ENCODE peak calls at places on chromosomes 13 and 19, in nine cellular contexts. V is ovary, Y is A549, J is heart left ventricle, G is esophagus squamous epithelium, W is Peyer's patch, L is body of pancreas, K is IMR-90, C is adrenal gland. S is an unnamed sample.

GRCh38 chr19:5436101-5436947 is 18.9 kb upstream of the ZNRF4 start:
- DNase-seq in W (no peak), V (no peak), K (peak), Y (peak), C (peak), L (no peak), G (no peak), J (peak), S (no peak)

GRCh38 chr13:31793246-31793645 is 53.9 kb downstream of the RXFP2 start:
- DNase-seq in V (no peak), L (no peak), C (no peak), Y (no peak), K (peak), W (no peak), J (no peak), G (no peak), S (no peak)

GRCh38 chr13:48493851-48494250 is 39.0 kb downstream of the RCBTB2 start:
- DNase-seq in L (no peak), J (no peak), V (no peak), C (no peak), Y (no peak), W (no peak), G (no peak), K (peak), S (no peak)

GRCh38 chr19:5952193-5953033 is 25.5 kb downstream of the RANBP3 start:
- DNase-seq in G (no peak), L (no peak), K (no peak), V (no peak), C (no peak), J (no peak), W (no peak), Y (no peak), S (no peak)

GRCh38 chr19:55638864-55639359 is 1.9 kb upstream of the ZNF580 start:
- DNase-seq in Y (peak), J (peak), L (no peak), V (peak), C (peak), K (peak), G (no peak), W (peak), S (no peak)

GRCh38 chr13:62119739-62120700 is 704.4 kb upstream of the PCDH20 start:
- DNase-seq in Y (peak), L (no peak), K (peak), W (no peak), G (no peak), C (no peak), V (no peak), J (no peak), S (no peak)

GRCh38 chr13:95253033-95253432 is 48.2 kb downstream of the ABCC4 start:
- DNase-seq in C (no peak), W (no peak), G (no peak), K (no peak), L (no peak), V (no peak), J (no peak), Y (no peak), S (no peak)

GRCh38 chr19:55256562-55257460 is 2.0 kb downstream of the PPP6R1 start:
- DNase-seq in V (no peak), K (no peak), W (no peak), G (no peak), J (no peak), Y (no peak), C (peak), L (no peak), S (no peak)

GRCh38 chr19:19661675-19662251 is 1.7 kb downstream of the ATP13A1 start:
- DNase-seq in V (no peak), G (no peak), W (no peak), C (no peak), L (no peak), Y (no peak), K (no peak), J (no peak), S (no peak)

GRCh38 chr19:45515081-45515624 is 7.9 kb downstream of the VASP start:
- DNase-seq in G (no peak), L (no peak), K (no peak), W (peak), C (no peak), J (peak), V (no peak), Y (no peak), S (peak)

GRCh38 chr13:66375756-66376155 is 854.4 kb downstream of the PCDH9 start:
- DNase-seq in L (no peak), V (no peak), C (no peak), Y (no peak), J (no peak), K (peak), W (no peak), G (no peak), S (no peak)

GRCh38 chr13:87999141-87999765 is 328.1 kb downstream of the SLITRK5 start:
- DNase-seq in G (no peak), C (no peak), V (no peak), J (no peak), W (no peak), K (peak), Y (no peak), L (no peak), S (no peak)

GRCh38 chr19:19627716-19628498 is at the start of gene LPAR2:
- DNase-seq in L (peak), J (no peak), C (no peak), V (peak), G (no peak), Y (peak), W (peak), K (no peak), S (no peak)

GRCh38 chr13:99220199-99220931 is 19.7 kb downstream of the UBAC2 start:
- DNase-seq in G (no peak), C (no peak), Y (no peak), K (no peak), V (no peak), W (no peak), L (no peak), J (no peak), S (no peak)

GRCh38 chr13:113272791-113273190 is 24.2 kb upstream of the LAMP1 start:
- DNase-seq in L (no peak), G (no peak), Y (no peak), C (no peak), K (no peak), W (no peak), J (no peak), V (no peak), S (no peak)

GRCh38 chr13:80242728-80243427 is 98.0 kb downstream of the SPRY2 start:
- DNase-seq in K (no peak), Y (no peak), J (no peak), L (no peak), G (no peak), W (no peak), C (no peak), V (no peak), S (no peak)

GRCh38 chr19:19656451-19657396 is 6.8 kb downstream of the ATP13A1 start:
- DNase-seq in C (no peak), K (no peak), V (no peak), G (no peak), Y (no peak), L (no peak), J (no peak), W (no peak), S (no peak)

GRCh38 chr13:113196970-113197737 is 11.3 kb downstream of the PCID2 start:
- DNase-seq in V (no peak), G (no peak), W (no peak), Y (no peak), J (no peak), C (no peak), L (no peak), K (no peak), S (no peak)

GRCh38 chr13:59034198-59034597 is 1129.5 kb downstream of the DIAPH3 start:
- DNase-seq in J (no peak), W (no peak), C (no peak), Y (no peak), G (no peak), V (no peak), L (no peak), K (no peak), S (no peak)

GRCh38 chr13:50387124-50387581 is 371.9 kb downstream of the KCNRG start:
- DNase-seq in J (peak), G (no peak), W (no peak), V (no peak), C (no peak), K (peak), L (peak), Y (no peak), S (peak)

GRCh38 chr19:5036733-5037681 is 68.1 kb downstream of the KDM4B start:
- DNase-seq in V (no peak), K (peak), J (no peak), G (no peak), W (no peak), Y (no peak), L (no peak), C (peak), S (no peak)

GRCh38 chr13:112970552-112971287 is 1.7 kb downstream of the MCF2L start:
- DNase-seq in J (no peak), K (no peak), V (no peak), L (no peak), W (peak), C (no peak), G (no peak), Y (no peak), S (no peak)

GRCh38 chr19:12969292-12969988 is at the start of gene DAND5:
- DNase-seq in J (peak), G (no peak), W (no peak), Y (no peak), L (no peak), V (no peak), C (peak), K (no peak), S (no peak)

GRCh38 chr19:23787106-23787505 is 28.4 kb upstream of the ZNF681 start:
- DNase-seq in J (no peak), G (no peak), C (peak), Y (no peak), K (peak), L (no peak), V (no peak), W (no peak), S (no peak)

GRCh38 chr13:36133950-36134349 is 2.8 kb upstream of the DCLK1 start:
- DNase-seq in C (no peak), G (no peak), K (no peak), V (no peak), L (no peak), J (no peak), Y (no peak), W (no peak), S (no peak)

GRCh38 chr13:35797946-35798345 is 321.5 kb upstream of the MAB21L1 start:
- DNase-seq in C (no peak), G (no peak), V (no peak), L (no peak), W (no peak), K (no peak), Y (no peak), J (no peak), S (no peak)

GRCh38 chr19:39759457-39760184 is 19.0 kb upstream of the LEUTX start:
- DNase-seq in J (no peak), L (no peak), G (no peak), C (no peak), W (no peak), V (no peak), Y (no peak), K (no peak), S (no peak)

GRCh38 chr19:37980419-37980975 is 73.5 kb downstream of the SIPA1L3 start:
- DNase-seq in W (peak), K (no peak), Y (no peak), J (no peak), L (no peak), G (no peak), C (no peak), V (no peak), S (no peak)

GRCh38 chr13:32840840-32841713 is 175.1 kb upstream of the KL start:
- DNase-seq in V (no peak), L (no peak), Y (no peak), W (no peak), J (peak), G (no peak), C (no peak), K (no peak), S (no peak)

GRCh38 chr13:28392896-28393295 is 102.0 kb downstream of the FLT1 start:
- DNase-seq in C (no peak), G (no peak), V (no peak), J (no peak), L (no peak), K (no peak), W (no peak), Y (no peak), S (no peak)

GRCh38 chr19:535017-535835 is 3.7 kb downstream of the CDC34 start:
- DNase-seq in Y (no peak), W (no peak), K (no peak), C (no peak), G (no peak), L (peak), J (no peak), V (no peak), S (peak)

GRCh38 chr13:95678967-95679366 is 2.0 kb downstream of the DNAJC3 start:
- DNase-seq in V (no peak), Y (no peak), J (no peak), K (no peak), W (no peak), C (no peak), G (no peak), L (no peak), S (no peak)

DNA sequence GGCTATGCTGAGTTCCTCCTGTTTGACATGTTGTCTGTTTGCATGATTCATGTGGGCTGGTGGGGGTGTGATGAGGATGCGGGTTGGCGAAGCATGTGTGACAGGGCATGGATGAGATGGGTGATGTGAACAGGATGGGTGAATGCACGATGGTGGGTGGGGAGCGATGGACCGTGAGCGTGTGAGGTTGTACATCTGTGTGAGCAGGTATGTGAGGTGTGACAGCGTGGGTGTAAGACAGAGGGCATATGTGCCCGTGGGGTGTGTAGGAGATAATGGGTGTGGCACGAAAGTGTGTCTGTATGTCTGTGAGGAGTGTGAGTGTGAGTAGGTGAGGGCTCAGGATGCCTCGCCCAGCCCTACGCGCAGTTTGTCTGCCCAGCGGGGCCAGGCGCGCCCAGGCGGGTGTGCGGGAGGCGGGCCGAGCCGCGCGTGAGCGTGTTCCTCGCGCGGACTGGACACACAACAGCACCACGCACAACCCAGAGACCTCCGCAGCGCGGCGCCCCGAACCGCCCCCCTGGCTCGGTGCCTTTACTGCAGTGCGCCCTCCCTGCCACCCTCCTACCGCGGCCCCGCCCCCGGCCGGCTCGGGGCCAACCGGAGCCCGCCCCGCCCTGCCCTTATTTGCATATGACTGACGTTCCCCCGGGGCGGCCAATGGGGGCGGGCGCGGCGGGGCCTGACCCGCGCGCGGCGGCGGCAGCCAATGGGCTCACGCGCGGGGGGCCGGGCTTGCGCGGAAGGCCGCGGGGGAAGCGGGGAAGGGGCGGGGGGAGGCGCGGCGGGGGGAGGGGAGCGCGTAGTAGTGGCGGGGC is 14.4 kb downstream of the CIC start:
- DNase-seq in V (peak), L (peak), G (peak), W (peak), C (peak), J (peak), Y (peak), K (peak), S (peak)
- TF ChIP-seq POLR2A in V (peak), L (no peak), G (peak), W (no peak), C (peak), J (no peak), Y (peak), K (no peak), S (no peak)

DNA sequence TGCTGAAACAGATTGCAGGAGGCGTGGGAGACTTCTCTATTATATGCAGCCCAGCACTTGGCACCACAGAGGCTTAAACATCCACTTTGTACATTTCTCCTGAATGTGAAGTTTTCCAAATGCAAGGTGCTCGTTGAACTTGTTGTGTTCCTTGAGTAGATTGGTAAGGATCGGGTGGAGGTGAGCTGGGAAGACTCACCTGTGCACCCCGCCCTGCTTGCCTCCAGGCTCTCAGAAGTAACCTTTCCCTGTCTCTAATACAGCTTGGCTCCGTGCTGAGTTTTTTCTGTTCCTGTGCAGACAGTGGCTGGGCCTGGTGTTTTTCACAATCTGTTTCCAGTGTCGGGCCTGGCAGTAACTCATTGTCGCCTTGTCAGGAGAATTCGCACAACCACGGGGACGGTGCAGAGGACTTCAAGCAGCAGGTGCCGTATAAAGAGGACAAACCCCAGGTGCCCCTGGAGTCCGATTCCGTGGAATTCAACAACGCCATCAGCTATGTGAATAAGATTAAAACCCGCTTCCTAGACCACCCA is 12.3 kb downstream of the SIN3B start:
- DNase-seq in L (no peak), V (no peak), J (no peak), W (no peak), Y (no peak), K (no peak), G (no peak), C (no peak), S (no peak)
- H3K27ac ChIP-seq in L (no peak), V (no peak), J (no peak), W (no peak), Y (no peak), K (no peak), G (no peak), C (no peak), S (no peak)

GRCh38 chr19:49687566-49688316 is 1.7 kb upstream of the ADM5 start:
- DNase-seq in V (no peak), C (peak), L (no peak), W (no peak), K (no peak), J (peak), G (no peak), Y (no peak), S (no peak)
- TF ChIP-seq POLR2A in V (no peak), C (no peak), L (no peak), W (no peak), K (no peak), J (no peak), G (no peak), Y (no peak), S (no peak)

GRCh38 chr19:1814833-1815604 is 2.9 kb upstream of the ATP8B3 start:
- DNase-seq in K (no peak), G (no peak), W (no peak), Y (no peak), C (no peak), V (no peak), J (no peak), L (no peak), S (no peak)
- H3K27ac ChIP-seq in K (no peak), G (no peak), W (no peak), Y (no peak), C (no peak), V (no peak), J (no peak), L (no peak), S (no peak)

GRCh38 chr13:105762096-105762495 is 773.4 kb downstream of the EFNB2 start:
- DNase-seq in J (no peak), G (no peak), Y (no peak), C (no peak), V (no peak), W (no peak), L (no peak), K (no peak), S (no peak)
- TF ChIP-seq POLR2A in J (no peak), G (no peak), Y (no peak), C (no peak), V (no peak), W (no peak), L (no peak), K (no peak), S (no peak)